ENCODE peak calls at places on chromosomes 4 and X, in ten cellular contexts. X, N, B, J, P, Y, I, R, D and Q are unnamed samples.

GRCh38 chr4:1973218-1973617 is 35.6 kb downstream of the NELFA start:
- DNase-seq in B (no peak), R (no peak), N (no peak), I (no peak), Y (no peak), J (no peak), P (no peak), X (no peak), D (no peak), Q (no peak)

GRCh38 chrX:46637937-46638336 is 64.4 kb downstream of the CHST7 start:
- DNase-seq in R (no peak), B (peak), I (no peak), D (no peak), X (no peak), P (no peak), Y (no peak), N (peak), J (no peak), Q (no peak)

GRCh38 chr4:6732441-6733357 is 16.7 kb downstream of the BLOC1S4 start:
- DNase-seq in Y (peak), I (peak), B (peak), X (no peak), N (peak), R (peak), J (no peak), P (no peak), D (peak), Q (no peak)

GRCh38 chr4:4677825-4678522 is 136.1 kb upstream of the STX18 start:
- DNase-seq in P (peak), I (peak), X (peak), Y (no peak), D (no peak), J (no peak), R (no peak), B (peak), N (peak), Q (no peak)

GRCh38 chr4:136934601-136935000 is 597.7 kb downstream of the PCDH18 start:
- DNase-seq in B (no peak), R (no peak), X (no peak), J (no peak), Y (no peak), P (no peak), I (no peak), D (no peak), N (no peak), Q (no peak)

GRCh38 chrX:131703646-131704045 is 159.8 kb downstream of the OR13H1 start:
- DNase-seq in J (no peak), Y (no peak), R (no peak), P (no peak), I (no peak), X (no peak), B (no peak), D (no peak), N (no peak), Q (no peak)

GRCh38 chr4:157664726-157665125 is 444.2 kb downstream of the GRIA2 start:
- DNase-seq in I (peak), N (peak), P (no peak), J (no peak), R (no peak), B (peak), Y (no peak), X (no peak), D (no peak), Q (no peak)

GRCh38 chrX:75155454-75155829 is 641 bp downstream of the ABCB7 start:
- DNase-seq in B (peak), R (no peak), N (peak), Y (no peak), I (no peak), X (no peak), J (no peak), P (no peak), D (no peak), Q (no peak)

GRCh38 chr4:15414601-15415091 is 13.2 kb upstream of the C1QTNF7 start:
- DNase-seq in R (no peak), I (peak), N (peak), B (peak), Y (no peak), D (no peak), J (no peak), X (no peak), P (no peak), Q (no peak)

GRCh38 chrX:101230636-101231035 is 11.1 kb downstream of the DRP2 start:
- DNase-seq in D (no peak), N (no peak), Y (no peak), P (no peak), I (no peak), R (no peak), X (no peak), J (no peak), B (peak), Q (no peak)

GRCh38 chr4:181976743-181977142 is 266.5 kb upstream of the TENM3 start:
- DNase-seq in R (no peak), J (no peak), I (no peak), P (no peak), B (no peak), D (no peak), X (no peak), Y (no peak), N (no peak), Q (no peak)

GRCh38 chr4:17758459-17758858 is 23.0 kb downstream of the FAM184B start:
- DNase-seq in P (no peak), I (no peak), J (peak), R (no peak), B (no peak), N (no peak), D (no peak), X (no peak), Y (no peak), Q (no peak)

GRCh38 chr4:4860381-4860802 is 927 bp downstream of the MSX1 start:
- DNase-seq in N (no peak), J (no peak), Y (no peak), X (no peak), P (no peak), B (no peak), R (no peak), I (no peak), D (no peak), Q (no peak)

GRCh38 chr4:170979736-170980135 is 833.5 kb upstream of the GALNTL6 start:
- DNase-seq in J (no peak), B (no peak), P (no peak), X (no peak), N (peak), D (no peak), R (no peak), I (no peak), Y (no peak), Q (no peak)

GRCh38 chr4:38983756-38984647 is 48.2 kb downstream of the TMEM156 start:
- DNase-seq in X (peak), R (no peak), P (no peak), N (peak), I (peak), B (peak), J (no peak), Y (no peak), D (no peak), Q (no peak)

GRCh38 chrX:323721-324628 is 5.4 kb upstream of the GTPBP6 start:
- DNase-seq in B (peak), R (peak), Y (peak), I (no peak), N (peak), X (peak), P (no peak), J (no peak), D (no peak), Q (peak)